ENCODE peak calls at places on chromosomes 3 and 15, in four cellular contexts. P, T, Z and I are unnamed samples.

GRCh38 chr15:48470096-48470495 is 138.9 kb downstream of the DUT start:
- DNase-seq in P (no peak), T (no peak), Z (no peak), I (no peak)

GRCh38 chr3:25259871-25260270 is 168.2 kb upstream of the RARB start:
- DNase-seq in P (no peak), T (no peak), Z (no peak), I (no peak)

GRCh38 chr3:87033205-87033604 is 42.3 kb upstream of the VGLL3 start:
- DNase-seq in P (no peak), T (no peak), Z (no peak), I (no peak)

GRCh38 chr15:92582206-92582605 is 73.4 kb downstream of the FAM174B start:
- DNase-seq in P (no peak), T (no peak), Z (no peak), I (no peak)

GRCh38 chr3:61564405-61565059 is 3.2 kb downstream of the PTPRG start:
- DNase-seq in P (peak), T (no peak), Z (peak), I (peak)

GRCh38 chr3:42500909-42501308 is 1.5 kb upstream of the VIPR1 start:
- DNase-seq in P (no peak), T (no peak), Z (no peak), I (no peak)

GRCh38 chr3:135992072-135992471 is 26.5 kb downstream of the PPP2R3A start:
- DNase-seq in P (no peak), T (no peak), Z (peak), I (peak)

GRCh38 chr3:73503781-73504180 is 121.0 kb downstream of the PDZRN3 start:
- DNase-seq in P (no peak), T (no peak), Z (no peak), I (no peak)

GRCh38 chr15:90046846-90047481 is 45.8 kb downstream of the ZNF710 start:
- DNase-seq in P (no peak), T (no peak), Z (no peak), I (no peak)

GRCh38 chr15:85607141-85607806 is 187.5 kb downstream of the KLHL25 start:
- DNase-seq in P (no peak), T (no peak), Z (peak), I (peak)

GRCh38 chr15:38254065-38254883 is 1.6 kb downstream of the SPRED1 start:
- DNase-seq in P (peak), T (no peak), Z (peak), I (peak)

GRCh38 chr3:140216249-140216648 is 281.3 kb downstream of the CLSTN2 start:
- DNase-seq in P (no peak), T (no peak), Z (no peak), I (no peak)

GRCh38 chr3:72579191-72579580 is 269.1 kb downstream of the SHQ1 start:
- DNase-seq in P (no peak), T (no peak), Z (no peak), I (no peak)

GRCh38 chr3:37574177-37574958 is 287.3 kb upstream of the CTDSPL start:
- DNase-seq in P (no peak), T (no peak), Z (no peak), I (no peak)

GRCh38 chr3:55718475-55718874 is 231.4 kb upstream of the WNT5A start:
- DNase-seq in P (no peak), T (no peak), Z (peak), I (peak)

GRCh38 chr15:70023769-70024491 is 73.8 kb downstream of the TLE3 start:
- DNase-seq in P (no peak), T (no peak), Z (peak), I (peak)

GRCh38 chr3:14358426-14359211 is 43.8 kb upstream of the SLC6A6 start:
- DNase-seq in P (peak), T (no peak), Z (peak), I (no peak)

GRCh38 chr3:128311441-128311844 is 155.2 kb downstream of the DNAJB8 start:
- DNase-seq in P (no peak), T (no peak), Z (no peak), I (no peak)

GRCh38 chr3:43178891-43179366 is 73.0 kb upstream of the POMGNT2 start:
- DNase-seq in P (no peak), T (no peak), Z (no peak), I (peak)

GRCh38 chr3:14771593-14772497 is 46.9 kb upstream of the FGD5 start:
- DNase-seq in P (no peak), T (no peak), Z (no peak), I (no peak)

GRCh38 chr3:141669434-141669833 is 68.7 kb upstream of the RNF7 start:
- DNase-seq in P (no peak), T (no peak), Z (no peak), I (no peak)

GRCh38 chr3:151437047-151437446 is 23.8 kb downstream of the IGSF10 start:
- DNase-seq in P (no peak), T (no peak), Z (no peak), I (no peak)

GRCh38 chr15:35329521-35329921 is 216.4 kb downstream of the DPH6 start:
- DNase-seq in P (no peak), T (no peak), Z (peak), I (no peak)

GRCh38 chr15:77664428-77664827 is 31.7 kb upstream of the LINGO1 start:
- DNase-seq in P (no peak), T (no peak), Z (no peak), I (no peak)

GRCh38 chr15:77656294-77656693 is 23.6 kb upstream of the LINGO1 start:
- DNase-seq in P (no peak), T (no peak), Z (no peak), I (no peak)

GRCh38 chr15:77654975-77655374 is 22.3 kb upstream of the LINGO1 start:
- DNase-seq in P (peak), T (no peak), Z (no peak), I (no peak)

GRCh38 chr15:77657629-77658238 is 25.0 kb upstream of the LINGO1 start:
- DNase-seq in P (no peak), T (no peak), Z (no peak), I (no peak)

DNA sequence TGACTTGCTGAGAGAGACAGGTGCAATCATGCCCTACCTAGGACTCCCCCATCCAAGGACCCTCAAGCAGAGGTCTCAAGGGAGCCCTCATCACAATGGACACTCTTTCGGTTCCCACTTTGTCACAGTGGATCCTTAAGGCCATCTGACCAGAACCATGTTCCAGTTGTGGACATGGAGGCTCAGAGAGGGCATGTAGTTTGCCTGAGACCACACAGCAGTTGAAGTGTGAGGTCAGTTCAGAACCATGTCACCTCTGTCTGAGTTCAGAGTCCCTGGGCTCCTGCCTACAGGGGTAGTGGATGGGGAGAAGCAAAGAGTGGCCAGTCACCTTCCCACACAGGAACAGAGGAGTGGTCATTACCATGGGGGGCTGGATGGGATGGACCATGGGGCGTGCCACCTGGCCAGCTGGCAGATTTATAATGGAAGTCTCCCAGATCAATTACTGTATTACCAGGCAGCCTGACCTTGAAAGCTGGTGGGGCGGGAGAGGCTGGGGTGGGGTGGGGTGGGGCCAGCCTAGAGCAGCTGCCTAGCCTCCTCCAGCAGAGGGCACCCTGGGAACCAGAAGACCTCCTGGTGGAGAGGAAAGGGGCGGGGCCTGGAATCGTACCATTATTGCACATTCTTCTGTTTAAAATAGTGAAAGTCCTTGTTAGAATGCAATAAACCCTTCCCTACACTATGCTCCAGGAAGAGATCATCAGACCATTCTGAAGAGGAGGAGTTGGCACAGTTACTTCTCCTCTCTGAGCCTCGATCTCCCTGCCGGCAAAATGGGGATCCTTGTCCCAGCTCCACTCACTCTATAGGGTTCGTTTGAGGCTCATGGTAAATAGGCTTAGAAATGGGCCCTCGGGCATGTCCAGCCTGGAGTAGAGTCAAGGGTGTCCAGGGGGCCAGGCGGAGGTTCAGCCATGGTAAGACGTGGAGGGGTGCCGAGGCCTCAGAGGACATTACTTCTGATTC is 26.9 kb upstream of the LINGO1 start:
- DNase-seq in P (peak), T (no peak), Z (peak), I (peak)
- TF ChIP-seq CTCF in P (peak), T (no peak), Z (no peak), I (peak)

GRCh38 chr15:33700695-33701303 is 267.5 kb upstream of the CHRM5 start:
- DNase-seq in P (peak), T (no peak), Z (peak), I (peak)

GRCh38 chr15:33701304-33701696 is 267.0 kb upstream of the CHRM5 start:
- DNase-seq in P (no peak), T (no peak), Z (no peak), I (no peak)

GRCh38 chr15:33698128-33698527 is 270.2 kb upstream of the CHRM5 start:
- DNase-seq in P (no peak), T (no peak), Z (no peak), I (no peak)

GRCh38 chr15:33699145-33699544 is 269.2 kb upstream of the CHRM5 start:
- DNase-seq in P (no peak), T (no peak), Z (no peak), I (no peak)

GRCh38 chr15:33699691-33700447 is 268.4 kb upstream of the CHRM5 start:
- DNase-seq in P (no peak), T (no peak), Z (no peak), I (peak)
- TF ChIP-seq CTCF in P (peak), T (no peak), Z (peak), I (peak)

GRCh38 chr3:116561529-116561928 is 116.2 kb upstream of the LSAMP start:
- DNase-seq in P (no peak), T (no peak), Z (no peak), I (no peak)
- TF ChIP-seq CTCF in P (no peak), T (no peak), Z (no peak), I (no peak)

GRCh38 chr3:143041901-143042300 is 40.5 kb downstream of the U2SURP start:
- DNase-seq in P (no peak), T (no peak), Z (no peak), I (no peak)

GRCh38 chr3:143037867-143038266 is 36.5 kb downstream of the U2SURP start:
- DNase-seq in P (no peak), T (no peak), Z (no peak), I (no peak)

GRCh38 chr3:143036557-143036956 is 35.2 kb downstream of the U2SURP start:
- DNase-seq in P (no peak), T (no peak), Z (no peak), I (no peak)

GRCh38 chr3:143035466-143036214 is 34.3 kb downstream of the U2SURP start:
- DNase-seq in P (no peak), T (no peak), Z (no peak), I (peak)

DNA sequence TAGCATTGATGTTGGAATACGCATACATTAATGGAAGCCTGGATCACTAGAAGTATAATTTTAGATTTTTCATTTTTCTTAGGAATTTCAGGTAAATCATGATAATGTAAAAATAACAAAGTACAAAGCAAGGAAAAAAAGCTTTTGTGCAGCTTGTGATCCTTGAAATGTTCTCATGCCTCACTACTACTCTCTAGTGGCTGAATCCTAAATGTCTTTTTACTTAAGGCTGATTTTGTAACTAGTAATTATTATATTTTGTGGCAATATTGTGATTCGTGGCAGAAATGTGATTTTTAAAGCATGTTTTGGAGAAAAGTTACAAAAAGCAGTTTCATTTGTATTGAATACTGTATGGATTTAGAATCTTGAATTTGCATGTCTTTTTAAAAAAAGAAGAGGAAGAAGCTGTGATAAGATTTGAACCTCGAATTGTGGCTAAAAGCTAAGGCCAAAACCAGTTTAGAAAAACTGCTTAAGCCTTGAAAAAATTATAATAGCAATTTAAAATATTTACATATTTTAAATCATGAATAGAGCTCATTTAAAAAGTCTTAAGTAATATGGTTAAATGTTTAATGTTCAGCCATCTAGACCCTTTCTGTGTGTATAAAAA is 39.0 kb downstream of the U2SURP start:
- DNase-seq in P (no peak), T (no peak), Z (peak), I (peak)
- TF ChIP-seq CTCF in P (peak), T (peak), Z (peak), I (peak)

GRCh38 chr3:157953565-157953964 is 152.7 kb downstream of the SHOX2 start:
- DNase-seq in P (no peak), T (no peak), Z (no peak), I (no peak)

GRCh38 chr3:157948605-157949383 is 157.4 kb downstream of the SHOX2 start:
- DNase-seq in P (no peak), T (no peak), Z (no peak), I (no peak)
- TF ChIP-seq CTCF in P (no peak), T (no peak), Z (no peak), I (no peak)

GRCh38 chr3:195086885-195087284 is 184.1 kb downstream of the XXYLT1 start:
- DNase-seq in P (no peak), T (no peak), Z (no peak), I (no peak)

GRCh38 chr3:195086341-195086740 is 184.6 kb downstream of the XXYLT1 start:
- DNase-seq in P (no peak), T (no peak), Z (no peak), I (no peak)

GRCh38 chr3:195084746-195085145 is 186.2 kb downstream of the XXYLT1 start:
- DNase-seq in P (no peak), T (no peak), Z (no peak), I (no peak)

GRCh38 chr3:195087321-195087720 is 183.6 kb downstream of the XXYLT1 start:
- DNase-seq in P (no peak), T (no peak), Z (no peak), I (no peak)

GRCh38 chr3:195085356-195086130 is 185.4 kb downstream of the XXYLT1 start:
- DNase-seq in P (no peak), T (no peak), Z (no peak), I (no peak)
- TF ChIP-seq CTCF in P (no peak), T (no peak), Z (no peak), I (no peak)

GRCh38 chr15:40772014-40772413 is 2.2 kb downstream of the C15orf62 start:
- DNase-seq in P (no peak), T (no peak), Z (no peak), I (no peak)
- TF ChIP-seq CTCF in P (no peak), T (no peak), Z (no peak), I (no peak)

DNA sequence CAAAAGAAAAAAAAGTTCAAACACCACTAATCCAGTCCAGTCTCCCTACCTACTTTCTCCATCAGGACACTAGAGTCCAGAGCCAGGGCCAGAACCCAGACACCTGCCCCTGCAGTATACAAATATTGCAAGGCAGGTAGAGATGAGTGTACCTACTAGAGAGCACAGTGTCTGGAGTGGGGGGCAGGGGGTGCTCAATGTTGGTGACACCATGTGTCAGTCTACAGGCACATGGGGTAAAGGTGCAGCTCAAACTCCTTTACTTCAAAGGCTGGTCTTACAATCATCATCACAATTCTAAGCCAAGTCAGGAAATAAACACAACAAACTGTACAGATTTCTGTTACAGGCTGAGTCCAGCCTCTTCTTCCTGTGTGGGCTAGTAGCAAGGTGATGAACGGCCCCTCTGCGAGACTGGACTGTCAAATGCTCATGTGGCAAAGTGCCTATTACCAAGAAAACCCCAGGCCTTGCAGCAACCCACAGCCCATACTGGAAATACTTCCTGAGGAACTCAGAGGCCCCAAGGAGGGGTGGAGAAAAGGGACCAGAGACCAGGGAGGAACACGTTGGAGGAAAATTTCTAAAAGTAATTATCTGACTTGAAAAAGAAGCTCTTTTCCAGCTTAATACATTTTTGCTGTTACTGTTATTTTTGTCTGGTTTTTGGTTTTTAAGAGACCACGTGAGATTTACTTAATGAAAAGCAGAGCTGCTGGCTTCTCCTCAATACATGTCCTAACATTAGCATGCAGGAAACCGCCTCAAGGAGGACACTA is 29.7 kb downstream of the TBC1D2B start:
- DNase-seq in P (no peak), T (no peak), Z (peak), I (peak)
- TF ChIP-seq CTCF in P (no peak), T (no peak), Z (no peak), I (no peak)